ENCODE peak calls at places on chromosome 7, in seven cellular contexts. D is GM04504; Q is naive thymus-derived CD8-positive, alpha-beta T cell; L is cardiac fibroblast; R is RPMI7951; F is T-helper 1 cell; J is posterior cingulate gyrus. B is an unnamed sample.

GRCh38 chr7:105916603-105917002 is 40.2 kb upstream of the ATXN7L1 start:
- DNase-seq in D (peak), Q (no peak), L (peak), R (peak), F (no peak), J (no peak), B (no peak)

GRCh38 chr7:1856161-1856965 is 186.3 kb downstream of the ELFN1 start:
- DNase-seq in D (no peak), Q (no peak), L (no peak), R (no peak), F (no peak), J (no peak), B (no peak)

GRCh38 chr7:156969972-156970420 is 20.5 kb downstream of the NOM1 start:
- DNase-seq in D (peak), Q (peak), L (peak), R (peak), F (no peak), J (no peak), B (no peak)

GRCh38 chr7:105769951-105770628 is 106.3 kb downstream of the ATXN7L1 start:
- DNase-seq in D (no peak), Q (no peak), L (peak), R (peak), F (peak), J (no peak), B (no peak)

GRCh38 chr7:50474382-50475155 is 24.4 kb upstream of the FIGNL1 start:
- DNase-seq in D (no peak), Q (no peak), L (peak), R (peak), F (no peak), J (no peak), B (no peak)

GRCh38 chr7:86863452-86863851 is 196.0 kb downstream of the ELAPOR2 start:
- DNase-seq in D (no peak), Q (no peak), L (no peak), R (no peak), F (no peak), J (no peak), B (no peak)

GRCh38 chr7:70405241-70405640 is 726.7 kb upstream of the GALNT17 start:
- DNase-seq in D (no peak), Q (no peak), L (no peak), R (no peak), F (no peak), J (no peak), B (no peak)

GRCh38 chr7:1404881-1405548 is 54.3 kb downstream of the MICALL2 start:
- DNase-seq in D (no peak), Q (no peak), L (no peak), R (no peak), F (no peak), J (no peak), B (no peak)

GRCh38 chr7:28195925-28196324 is 15.3 kb upstream of the JAZF1 start:
- DNase-seq in D (no peak), Q (no peak), L (no peak), R (no peak), F (no peak), J (no peak), B (no peak)

GRCh38 chr7:16078076-16078952 is 343.0 kb downstream of the CRPPA start:
- DNase-seq in D (no peak), Q (peak), L (peak), R (peak), F (peak), J (no peak), B (peak)

GRCh38 chr7:123643495-123644428 is 11.9 kb upstream of the LMOD2 start:
- DNase-seq in D (peak), Q (no peak), L (peak), R (peak), F (no peak), J (no peak), B (no peak)

GRCh38 chr7:69799048-69799697 is 200.9 kb downstream of the AUTS2 start:
- DNase-seq in D (no peak), Q (no peak), L (no peak), R (no peak), F (no peak), J (no peak), B (no peak)